ENCODE peak calls at places on chromosomes 16 and 17, in five cellular contexts. One of them, this sample, is unnamed. For H3K4me1, the result is how much of the 10 kb centered on the place peaks cover.

GRCh38 chr16:56667581-56668571 is at the start of gene MT1G:
- DNase-seq in sigmoid colon: peak
- DNase-seq in transverse colon: peak
- DNase-seq in A549: no peak
- DNase-seq in stomach: peak
- DNase-seq in this sample: peak

GRCh38 chr17:50501906-50502642 is 6.2 kb upstream of the MYCBPAP start:
- DNase-seq in sigmoid colon: peak
- DNase-seq in transverse colon: no peak
- DNase-seq in A549: no peak
- DNase-seq in stomach: no peak
- DNase-seq in this sample: no peak

GRCh38 chr17:78583091-78583490 is 5.9 kb upstream of the DNAH17 start:
- DNase-seq in stomach: no peak
- DNase-seq in A549: peak
- DNase-seq in transverse colon: no peak
- DNase-seq in sigmoid colon: no peak
- DNase-seq in this sample: no peak

GRCh38 chr17:59695943-59696681 is 11.1 kb downstream of the PTRH2 start:
- DNase-seq in sigmoid colon: no peak
- DNase-seq in A549: peak
- DNase-seq in transverse colon: no peak
- DNase-seq in stomach: no peak
- DNase-seq in this sample: no peak

GRCh38 chr16:22008215-22009142 is 568 bp downstream of the MOSMO start:
- DNase-seq in stomach: no peak
- DNase-seq in A549: peak
- DNase-seq in sigmoid colon: peak
- DNase-seq in transverse colon: peak
- DNase-seq in this sample: peak

GRCh38 chr17:1270210-1271019 is at the start of gene BHLHA9:
- DNase-seq in transverse colon: peak
- DNase-seq in stomach: no peak
- DNase-seq in A549: no peak
- DNase-seq in sigmoid colon: no peak
- DNase-seq in this sample: no peak

GRCh38 chr17:65389426-65389825 is 172.0 kb downstream of the AXIN2 start:
- DNase-seq in sigmoid colon: no peak
- DNase-seq in transverse colon: no peak
- DNase-seq in stomach: no peak
- DNase-seq in A549: no peak
- DNase-seq in this sample: no peak

GRCh38 chr16:72530434-72530833 is 358.5 kb upstream of the PMFBP1 start:
- DNase-seq in stomach: no peak
- DNase-seq in A549: peak
- DNase-seq in sigmoid colon: no peak
- DNase-seq in transverse colon: no peak
- DNase-seq in this sample: no peak

GRCh38 chr16:85195884-85196816 is 83.9 kb upstream of the CIBAR2 start:
- DNase-seq in A549: no peak
- DNase-seq in sigmoid colon: peak
- DNase-seq in stomach: no peak
- DNase-seq in transverse colon: peak
- DNase-seq in this sample: no peak

GRCh38 chr17:57612202-57613071 is 132.7 kb downstream of the CCDC182 start:
- DNase-seq in sigmoid colon: no peak
- DNase-seq in stomach: no peak
- DNase-seq in transverse colon: no peak
- DNase-seq in A549: no peak
- DNase-seq in this sample: no peak

GRCh38 chr17:18314059-18314730 is 599 bp downstream of the TOP3A start:
- DNase-seq in A549: no peak
- DNase-seq in transverse colon: no peak
- DNase-seq in stomach: no peak
- DNase-seq in sigmoid colon: no peak
- DNase-seq in this sample: no peak

GRCh38 chr16:20906225-20906870 is 5.8 kb downstream of the LYRM1 start:
- DNase-seq in sigmoid colon: no peak
- DNase-seq in stomach: no peak
- DNase-seq in A549: peak
- DNase-seq in transverse colon: no peak
- DNase-seq in this sample: no peak

GRCh38 chr16:67483731-67484525 is 581 bp upstream of the AGRP start:
- DNase-seq in A549: no peak
- DNase-seq in sigmoid colon: no peak
- DNase-seq in transverse colon: no peak
- DNase-seq in stomach: no peak
- DNase-seq in this sample: no peak
- H3K4me1 ChIP-seq in A549: under half
- H3K4me1 ChIP-seq in sigmoid colon: under half
- H3K4me1 ChIP-seq in transverse colon: under half
- H3K4me1 ChIP-seq in stomach: half or more
- H3K4me1 ChIP-seq in this sample: under half

GRCh38 chr16:54446639-54447038 is 160.1 kb upstream of the IRX3 start:
- DNase-seq in sigmoid colon: no peak
- DNase-seq in A549: peak
- DNase-seq in stomach: no peak
- DNase-seq in transverse colon: no peak
- DNase-seq in this sample: peak

GRCh38 chr16:54443839-54444238 is 157.3 kb upstream of the IRX3 start:
- DNase-seq in A549: no peak
- DNase-seq in transverse colon: no peak
- DNase-seq in stomach: no peak
- DNase-seq in sigmoid colon: no peak
- DNase-seq in this sample: no peak

GRCh38 chr16:54444851-54445523 is 158.4 kb upstream of the IRX3 start:
- DNase-seq in stomach: no peak
- DNase-seq in sigmoid colon: no peak
- DNase-seq in A549: no peak
- DNase-seq in transverse colon: no peak
- DNase-seq in this sample: no peak

GRCh38 chr16:54443352-54443751 is 156.8 kb upstream of the IRX3 start:
- DNase-seq in sigmoid colon: no peak
- DNase-seq in stomach: no peak
- DNase-seq in A549: no peak
- DNase-seq in transverse colon: no peak
- DNase-seq in this sample: no peak

DNA sequence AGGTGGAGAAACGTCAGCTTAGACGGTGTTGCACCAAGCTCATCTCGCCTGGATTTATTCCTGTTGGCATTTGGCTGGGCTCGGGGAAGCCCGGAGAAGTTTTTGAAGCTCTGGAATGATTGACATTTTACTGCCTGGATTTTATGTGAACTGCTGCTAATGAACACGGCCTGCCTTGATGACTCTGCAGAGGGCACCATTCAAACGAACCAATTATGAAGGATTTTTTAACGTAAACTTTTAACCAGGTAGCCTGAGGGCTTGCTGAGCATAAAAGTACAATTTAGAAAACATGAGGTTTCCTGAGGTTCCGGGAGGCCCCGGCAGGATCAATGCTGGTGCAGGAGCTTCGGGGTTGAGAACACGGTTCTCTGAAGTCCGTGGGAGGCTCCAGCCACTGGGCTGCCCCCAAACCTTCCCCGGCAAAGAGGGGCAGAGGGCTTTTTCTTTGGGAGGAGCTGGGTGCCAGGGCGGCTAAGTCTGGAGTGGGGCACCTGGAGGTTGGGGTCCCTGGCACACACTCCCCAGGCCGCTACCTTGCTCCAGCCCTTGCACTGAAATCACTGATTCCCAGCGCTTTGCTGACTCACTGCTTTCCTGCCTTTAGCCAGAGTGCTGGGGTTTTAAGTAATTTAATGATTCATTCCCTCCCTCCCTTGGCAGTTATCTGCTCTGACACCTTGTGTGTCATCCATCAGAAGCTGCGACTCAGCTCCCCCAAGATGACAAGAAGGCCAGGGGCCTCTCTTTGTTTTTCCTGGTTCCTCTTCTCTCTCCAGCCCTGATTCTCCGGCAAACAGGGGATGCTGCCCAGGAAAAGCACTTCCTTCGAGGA is 161.2 kb upstream of the IRX3 start:
- DNase-seq in sigmoid colon: no peak
- DNase-seq in A549: peak
- DNase-seq in stomach: no peak
- DNase-seq in transverse colon: no peak
- DNase-seq in this sample: no peak
- TF ChIP-seq CTCF in sigmoid colon: no peak
- TF ChIP-seq CTCF in A549: no peak
- TF ChIP-seq CTCF in stomach: no peak
- TF ChIP-seq CTCF in transverse colon: no peak
- TF ChIP-seq CTCF in this sample: no peak

GRCh38 chr17:72725432-72726068 is 366.9 kb downstream of the SLC39A11 start:
- DNase-seq in stomach: peak
- DNase-seq in A549: peak
- DNase-seq in transverse colon: peak
- DNase-seq in sigmoid colon: no peak
- DNase-seq in this sample: no peak
- TF ChIP-seq EP300 in stomach: no peak
- TF ChIP-seq EP300 in A549: no peak
- TF ChIP-seq EP300 in transverse colon: no peak
- TF ChIP-seq EP300 in sigmoid colon: no peak
- TF ChIP-seq EP300 in this sample: no peak

DNA sequence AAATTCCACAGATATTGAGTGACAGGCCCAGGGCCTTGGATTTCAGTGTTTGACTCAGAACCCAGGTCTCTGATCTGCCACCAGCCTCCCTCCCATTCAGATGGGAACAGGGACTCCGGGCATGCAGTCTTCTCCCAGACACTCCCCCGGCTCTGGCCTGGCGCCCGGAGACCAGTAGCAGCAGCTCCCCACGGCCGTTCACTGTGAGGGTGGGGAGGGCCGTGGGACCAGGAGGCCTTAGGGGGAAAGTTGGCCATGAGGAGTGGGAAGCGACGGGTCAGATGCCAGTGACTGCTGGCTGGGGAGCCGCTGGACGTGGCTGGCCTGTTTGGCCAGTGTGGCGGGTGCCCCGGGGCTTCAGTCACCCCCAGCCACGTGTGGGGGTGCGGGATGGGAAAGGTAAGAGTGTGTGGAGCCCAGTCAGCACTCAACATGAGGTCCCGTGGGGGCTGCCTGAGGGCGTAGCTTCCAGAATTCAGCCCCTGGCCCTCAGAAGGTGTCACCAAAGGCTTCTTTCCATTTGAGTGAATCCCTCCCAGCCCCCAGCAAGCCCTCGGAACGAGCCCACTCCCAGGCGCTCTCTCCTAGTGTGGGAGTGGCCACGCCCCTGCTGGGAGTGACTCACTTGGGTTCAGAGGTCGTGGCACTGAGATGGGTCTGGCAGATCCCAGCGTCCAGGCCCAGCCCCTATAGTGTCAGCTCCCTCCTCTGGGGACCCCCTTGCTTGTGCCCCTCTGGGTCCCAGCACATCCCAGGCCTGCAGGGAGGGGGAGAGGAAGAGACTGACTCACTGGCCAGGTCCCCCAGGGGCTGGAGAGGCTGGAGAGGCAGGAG is 309.4 kb downstream of the SEC14L1 start:
- DNase-seq in A549: no peak
- DNase-seq in stomach: peak
- DNase-seq in transverse colon: peak
- DNase-seq in sigmoid colon: peak
- DNase-seq in this sample: peak
- H3K4me1 ChIP-seq in A549: under half
- H3K4me1 ChIP-seq in stomach: half or more
- H3K4me1 ChIP-seq in transverse colon: half or more
- H3K4me1 ChIP-seq in sigmoid colon: half or more
- H3K4me1 ChIP-seq in this sample: half or more

DNA sequence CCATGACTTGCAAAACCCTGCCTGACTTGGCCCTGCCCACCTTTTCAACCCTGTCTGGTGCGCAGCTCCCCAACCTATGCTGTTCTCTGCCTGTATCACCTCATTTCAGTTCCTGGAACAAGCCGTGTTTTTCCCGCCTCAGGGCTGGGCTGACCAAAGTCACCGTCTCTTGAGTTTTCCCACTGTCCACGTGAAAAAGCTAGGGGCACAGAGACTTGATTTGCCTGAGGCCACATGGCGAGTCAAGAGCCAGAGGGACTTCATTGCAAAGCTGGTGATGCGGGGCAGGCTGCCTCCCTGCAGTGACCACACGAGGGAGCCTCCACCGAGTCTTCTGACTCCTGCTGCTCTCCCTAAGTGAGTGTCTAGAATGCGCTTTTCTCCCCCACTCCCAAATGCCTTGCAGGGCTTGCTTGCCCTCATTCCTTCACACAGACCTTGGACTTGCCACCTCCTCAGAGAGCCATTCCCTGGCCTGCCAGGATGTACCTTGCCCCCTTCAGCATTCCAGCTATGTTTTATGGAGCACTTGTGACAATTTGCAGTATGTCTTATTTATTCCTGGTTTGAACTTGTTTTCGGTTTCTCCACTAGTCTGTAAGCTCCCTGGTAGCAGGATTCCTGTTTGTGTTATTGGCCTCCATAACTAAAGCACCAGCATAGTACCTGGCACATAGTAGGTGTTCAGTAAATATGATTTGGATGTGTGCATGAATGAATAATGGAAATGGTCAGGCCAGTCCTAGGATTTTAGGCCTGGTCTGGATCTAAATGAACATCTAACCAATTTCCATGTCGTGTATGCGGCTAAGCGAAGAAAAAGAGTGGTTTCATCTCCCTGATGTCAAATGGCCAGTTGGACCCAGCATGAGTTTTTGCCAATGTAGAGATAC is 252.3 kb downstream of the SNX29 start:
- DNase-seq in stomach: no peak
- DNase-seq in A549: peak
- DNase-seq in transverse colon: peak
- DNase-seq in sigmoid colon: no peak
- DNase-seq in this sample: no peak
- TF ChIP-seq CTCF in stomach: peak
- TF ChIP-seq CTCF in A549: peak
- TF ChIP-seq CTCF in transverse colon: peak
- TF ChIP-seq CTCF in sigmoid colon: peak
- TF ChIP-seq CTCF in this sample: peak

GRCh38 chr17:42632949-42633444 is 23.5 kb downstream of the TUBG1 start:
- DNase-seq in stomach: peak
- DNase-seq in sigmoid colon: no peak
- DNase-seq in transverse colon: no peak
- DNase-seq in A549: no peak
- DNase-seq in this sample: no peak

GRCh38 chr17:42623732-42624596 is 14.5 kb downstream of the TUBG1 start:
- DNase-seq in transverse colon: peak
- DNase-seq in A549: peak
- DNase-seq in sigmoid colon: no peak
- DNase-seq in stomach: peak
- DNase-seq in this sample: no peak

GRCh38 chr17:42629420-42630009 is 20.0 kb downstream of the TUBG1 start:
- DNase-seq in sigmoid colon: no peak
- DNase-seq in A549: no peak
- DNase-seq in stomach: no peak
- DNase-seq in transverse colon: no peak
- DNase-seq in this sample: no peak
- TF ChIP-seq EP300 in sigmoid colon: no peak
- TF ChIP-seq EP300 in A549: no peak
- TF ChIP-seq EP300 in stomach: no peak
- TF ChIP-seq EP300 in transverse colon: no peak
- TF ChIP-seq EP300 in this sample: no peak

GRCh38 chr17:47989159-47989558 is 18.2 kb downstream of the CDK5RAP3 start:
- DNase-seq in stomach: no peak
- DNase-seq in sigmoid colon: no peak
- DNase-seq in A549: no peak
- DNase-seq in transverse colon: no peak
- DNase-seq in this sample: no peak
- H3K4me1 ChIP-seq in stomach: under half
- H3K4me1 ChIP-seq in sigmoid colon: under half
- H3K4me1 ChIP-seq in A549: under half
- H3K4me1 ChIP-seq in transverse colon: under half
- H3K4me1 ChIP-seq in this sample: under half

This sample was measured in suprapubic skin.